ENCODE peak calls at places on chromosomes 6 and 20, in six cellular contexts. P, E, I, V, Y and C are unnamed samples.

GRCh38 chr6:29834564-29835436 is 7.2 kb downstream of the HLA-G start:
- DNase-seq in P (no peak), E (no peak), I (peak; percentile 30), V (peak; percentile 42), Y (peak; percentile 18), C (no peak)

GRCh38 chr6:135675862-135676261 is 175.6 kb upstream of the PDE7B start:
- DNase-seq in P (no peak), E (no peak), I (peak; percentile 82), V (peak; percentile 50), Y (no peak), C (no peak)

GRCh38 chr6:67683960-67684359 is 951.1 kb upstream of the ADGRB3 start:
- DNase-seq in P (no peak), E (no peak), I (no peak), V (no peak), Y (no peak), C (peak; percentile 64)

GRCh38 chr6:47428746-47429664 is 48.6 kb upstream of the CD2AP start:
- DNase-seq in P (no peak), E (no peak), I (peak; percentile 3), V (no peak), Y (no peak), C (no peak)

GRCh38 chr20:2302369-2302768 is 6.6 kb downstream of the TGM3 start:
- DNase-seq in P (no peak), E (no peak), I (peak; percentile 38), V (no peak), Y (no peak), C (no peak)

GRCh38 chr6:160428069-160428430 is 79.9 kb downstream of the SLC22A3 start:
- DNase-seq in P (no peak), E (peak; percentile 74), I (no peak), V (no peak), Y (peak; percentile 56), C (no peak)

GRCh38 chr6:104325341-104326172 is 534.2 kb downstream of the HACE1 start:
- DNase-seq in P (no peak), E (no peak), I (peak; percentile 34), V (no peak), Y (no peak), C (no peak)

GRCh38 chr20:22763257-22763906 is 179.0 kb upstream of the FOXA2 start:
- DNase-seq in P (no peak), E (peak; percentile 58), I (peak; percentile 10), V (no peak), Y (no peak), C (peak; percentile 39)

GRCh38 chr6:161242779-161243693 is 30.8 kb downstream of the AGPAT4 start:
- DNase-seq in P (peak; percentile 86), E (no peak), I (peak; percentile 94), V (peak; percentile 11), Y (no peak), C (no peak)

GRCh38 chr20:12166053-12166717 is 248.5 kb downstream of the BTBD3 start:
- DNase-seq in P (peak; percentile 83), E (peak; percentile 70), I (no peak), V (no peak), Y (peak; percentile 33), C (peak; percentile 32)

GRCh38 chr6:139189665-139190064 is 54.8 kb downstream of the HECA start:
- DNase-seq in P (no peak), E (no peak), I (no peak), V (no peak), Y (no peak), C (no peak)

GRCh38 chr6:107624541-107624940 is 134.6 kb downstream of the SOBP start:
- DNase-seq in P (no peak), E (no peak), I (no peak), V (no peak), Y (no peak), C (no peak)

GRCh38 chr6:16420332-16420714 is 181.9 kb downstream of the GMPR start:
- DNase-seq in P (no peak), E (no peak), I (no peak), V (no peak), Y (no peak), C (no peak)

GRCh38 chr6:16421462-16421960 is 183.1 kb downstream of the GMPR start:
- DNase-seq in P (no peak), E (no peak), I (no peak), V (no peak), Y (no peak), C (no peak)

GRCh38 chr6:16415677-16416076 is 177.3 kb downstream of the GMPR start:
- DNase-seq in P (no peak), E (no peak), I (no peak), V (no peak), Y (no peak), C (no peak)

GRCh38 chr6:16420715-16421461 is 182.5 kb downstream of the GMPR start:
- DNase-seq in P (peak; percentile 87), E (no peak), I (no peak), V (peak; percentile 75), Y (no peak), C (no peak)

GRCh38 chr6:16419636-16420331 is 181.4 kb downstream of the GMPR start:
- DNase-seq in P (no peak), E (no peak), I (no peak), V (no peak), Y (no peak), C (no peak)
- H3K4me3 ChIP-seq in P (no peak overlapping the region), E (no peak overlapping the region), I (no peak overlapping the region), V (peak overlapping the region; percentile 32), Y (no peak overlapping the region), C (no peak overlapping the region)

GRCh38 chr20:62118113-62119043 is 3.9 kb upstream of the LSM14B start:
- DNase-seq in P (no peak), E (no peak), I (no peak), V (no peak), Y (no peak), C (no peak)
- H3K4me3 ChIP-seq in P (no peak overlapping the region), E (no peak overlapping the region), I (no peak overlapping the region), V (no peak overlapping the region), Y (no peak overlapping the region), C (no peak overlapping the region)

GRCh38 chr20:15047561-15047960 is 710.1 kb upstream of the FLRT3 start:
- DNase-seq in P (no peak), E (no peak), I (no peak), V (no peak), Y (no peak), C (no peak)

GRCh38 chr20:15042723-15043122 is 705.3 kb upstream of the FLRT3 start:
- DNase-seq in P (no peak), E (no peak), I (no peak), V (no peak), Y (no peak), C (no peak)

GRCh38 chr20:15045246-15045645 is 707.8 kb upstream of the FLRT3 start:
- DNase-seq in P (no peak), E (no peak), I (no peak), V (no peak), Y (peak; percentile 61), C (no peak)

GRCh38 chr20:15047100-15047499 is 709.7 kb upstream of the FLRT3 start:
- DNase-seq in P (no peak), E (no peak), I (no peak), V (no peak), Y (no peak), C (no peak)
- H3K4me3 ChIP-seq in P (no peak overlapping the region), E (no peak overlapping the region), I (no peak overlapping the region), V (no peak overlapping the region), Y (no peak overlapping the region), C (no peak overlapping the region)

GRCh38 chr6:150142657-150143501 is at the start of gene PPP1R14C:
- DNase-seq in P (no peak), E (peak; percentile 20), I (peak; percentile 63), V (no peak), Y (peak; percentile 30), C (no peak)

GRCh38 chr6:150143521-150144293 is 863 bp downstream of the PPP1R14C start:
- DNase-seq in P (no peak), E (peak; percentile 6), I (no peak), V (no peak), Y (peak; percentile 30), C (no peak)

GRCh38 chr6:150140236-150140969 is 2.4 kb upstream of the PPP1R14C start:
- DNase-seq in P (no peak), E (no peak), I (no peak), V (no peak), Y (no peak), C (no peak)

GRCh38 chr6:150144294-150144868 is 1.5 kb downstream of the PPP1R14C start:
- DNase-seq in P (peak; percentile 38), E (no peak), I (no peak), V (no peak), Y (no peak), C (no peak)

DNA sequence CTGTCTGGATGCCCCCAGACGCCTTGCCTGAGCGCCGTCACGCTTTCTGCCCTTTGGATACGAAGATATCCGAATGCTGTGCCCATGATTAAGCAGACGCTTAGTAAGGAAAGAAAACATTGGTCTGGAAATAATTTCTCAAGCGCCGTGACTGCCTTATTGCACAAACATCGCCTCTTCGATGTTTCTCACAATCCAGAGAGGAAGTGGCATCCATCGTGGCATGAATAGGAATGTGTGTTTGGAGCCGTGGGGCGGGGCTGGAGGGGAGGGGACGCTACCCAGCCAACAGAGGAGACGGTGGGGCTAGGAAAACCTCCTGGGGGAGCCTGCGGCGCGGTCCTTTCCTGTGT is 564 bp upstream of the PPP1R14C start:
- DNase-seq in P (peak; percentile 56), E (no peak), I (peak; percentile 19), V (no peak), Y (no peak), C (peak; percentile 91)
- H3K4me3 ChIP-seq in P (peak overlapping the region; percentile 55), E (peak overlapping the region; percentile 60), I (no peak overlapping the region), V (no peak overlapping the region), Y (peak overlapping the region; percentile 65), C (peak overlapping the region; percentile 89)

GRCh38 chr20:9534025-9534424 is 19.6 kb downstream of the LAMP5 start:
- DNase-seq in P (no peak), E (no peak), I (no peak), V (no peak), Y (no peak), C (no peak)

GRCh38 chr20:9531581-9531980 is 17.2 kb downstream of the LAMP5 start:
- DNase-seq in P (no peak), E (no peak), I (no peak), V (no peak), Y (no peak), C (no peak)

GRCh38 chr20:9532069-9532809 is 17.8 kb downstream of the LAMP5 start:
- DNase-seq in P (no peak), E (no peak), I (peak; percentile 25), V (no peak), Y (no peak), C (no peak)

DNA sequence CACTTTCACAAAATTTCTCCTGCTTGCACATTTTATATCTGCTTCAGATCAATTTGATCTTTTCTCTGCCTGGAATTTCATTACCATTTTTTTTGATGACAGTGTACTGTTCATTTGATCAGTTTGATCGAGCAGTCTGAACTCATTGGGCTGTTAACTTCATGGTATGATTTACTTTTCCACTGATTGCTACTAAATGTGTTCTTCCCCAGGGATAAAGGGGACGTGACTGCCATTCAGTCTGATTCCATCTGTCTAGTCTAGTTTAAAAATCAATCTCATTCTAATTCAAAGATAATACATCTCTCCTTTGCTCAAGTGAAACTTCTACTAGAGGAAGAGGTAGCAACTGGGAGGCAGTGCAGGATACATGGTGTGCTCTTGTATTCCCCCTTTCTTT is 21.1 kb downstream of the LAMP5 start:
- DNase-seq in P (no peak), E (no peak), I (no peak), V (no peak), Y (no peak), C (no peak)
- H3K4me3 ChIP-seq in P (no peak overlapping the region), E (no peak overlapping the region), I (no peak overlapping the region), V (no peak overlapping the region), Y (no peak overlapping the region), C (no peak overlapping the region)

GRCh38 chr6:44024597-44025219 is 102.5 kb downstream of the MRPL14 start:
- DNase-seq in P (no peak), E (no peak), I (no peak), V (no peak), Y (no peak), C (no peak)
- H3K4me3 ChIP-seq in P (no peak overlapping the region), E (no peak overlapping the region), I (no peak overlapping the region), V (no peak overlapping the region), Y (no peak overlapping the region), C (no peak overlapping the region)

GRCh38 chr20:64116541-64117423 is 9.4 kb upstream of the NPBWR2 start:
- DNase-seq in P (no peak), E (no peak), I (no peak), V (no peak), Y (no peak), C (no peak)
- H3K4me3 ChIP-seq in P (no peak overlapping the region), E (no peak overlapping the region), I (no peak overlapping the region), V (no peak overlapping the region), Y (no peak overlapping the region), C (no peak overlapping the region)